ENCODE peak calls at places on chromosomes 16 and 17, in six cellular contexts. I is psoas muscle, J is cardiac muscle cell, T is brain microvascular endothelial cell, Y is astrocyte of the spinal cord, B is MM.1S. V is an unnamed sample.

GRCh38 chr17:81831957-81832607 is 1.0 kb downstream of the MCRIP1 start:
- DNase-seq in I (peak), J (no peak), T (peak), Y (peak), B (no peak), V (peak)

GRCh38 chr16:16938980-16939379 is 531.8 kb downstream of the XYLT1 start:
- DNase-seq in I (no peak), J (no peak), T (no peak), Y (no peak), B (no peak), V (no peak)

GRCh38 chr16:3183445-3184139 is 4.4 kb upstream of the OR1F1 start:
- DNase-seq in I (no peak), J (no peak), T (no peak), Y (no peak), B (no peak), V (no peak)

GRCh38 chr17:45225964-45226530 is 4.4 kb downstream of the FMNL1 start:
- DNase-seq in I (peak), J (no peak), T (no peak), Y (no peak), B (peak), V (peak)

GRCh38 chr17:35046740-35047283 is 16.7 kb downstream of the RFFL start:
- DNase-seq in I (no peak), J (peak), T (peak), Y (peak), B (peak), V (peak)

GRCh38 chr17:43881176-43881575 is 26.2 kb downstream of the MPP2 start:
- DNase-seq in I (no peak), J (no peak), T (no peak), Y (no peak), B (no peak), V (no peak)

GRCh38 chr16:63385714-63386113 is 1349.5 kb upstream of the CDH8 start:
- DNase-seq in I (no peak), J (no peak), T (no peak), Y (no peak), B (peak), V (no peak)

GRCh38 chr17:77163001-77163400 is 22.2 kb downstream of the SEC14L1 start:
- DNase-seq in I (no peak), J (peak), T (no peak), Y (peak), B (peak), V (no peak)

GRCh38 chr16:24624102-24624501 is 84.7 kb downstream of the RBBP6 start:
- DNase-seq in I (no peak), J (no peak), T (no peak), Y (no peak), B (no peak), V (no peak)

GRCh38 chr17:7078711-7079110 is 1.3 kb downstream of the CLEC10A start:
- DNase-seq in I (no peak), J (no peak), T (no peak), Y (no peak), B (peak), V (no peak)

GRCh38 chr16:53537591-53537990 is 34.6 kb upstream of the AKTIP start:
- DNase-seq in I (no peak), J (no peak), T (no peak), Y (no peak), B (no peak), V (no peak)

GRCh38 chr17:65855245-65855644 is 293.8 kb upstream of the AXIN2 start:
- DNase-seq in I (no peak), J (peak), T (no peak), Y (peak), B (no peak), V (peak)

GRCh38 chr17:74938194-74938950 is 2.7 kb downstream of the OTOP3 start:
- DNase-seq in I (no peak), J (no peak), T (no peak), Y (no peak), B (no peak), V (no peak)

GRCh38 chr17:80414508-80414802 is 512 bp upstream of the ENDOV start:
- DNase-seq in I (no peak), J (no peak), T (no peak), Y (peak), B (peak), V (peak)

GRCh38 chr17:49337900-49338299 is 24.1 kb downstream of the ZNF652 start:
- DNase-seq in I (no peak), J (peak), T (peak), Y (peak), B (no peak), V (no peak)

GRCh38 chr17:44235583-44235936 is 16.1 kb upstream of the UBTF start:
- DNase-seq in I (no peak), J (no peak), T (peak), Y (peak), B (no peak), V (peak)

GRCh38 chr17:1231456-1231855 is 38.8 kb upstream of the BHLHA9 start:
- DNase-seq in I (no peak), J (peak), T (no peak), Y (no peak), B (no peak), V (no peak)

GRCh38 chr17:76446449-76447231 is 6.3 kb downstream of the UBE2O start:
- DNase-seq in I (no peak), J (peak), T (peak), Y (peak), B (no peak), V (peak)

GRCh38 chr16:56113223-56113622 is 78.1 kb upstream of the GNAO1 start:
- DNase-seq in I (no peak), J (no peak), T (no peak), Y (no peak), B (no peak), V (no peak)

GRCh38 chr16:21645261-21645721 is 7.1 kb downstream of the IGSF6 start:
- DNase-seq in I (no peak), J (peak), T (no peak), Y (peak), B (peak), V (no peak)

GRCh38 chr17:65418622-65419021 is 142.8 kb downstream of the AXIN2 start:
- DNase-seq in I (peak), J (no peak), T (no peak), Y (no peak), B (no peak), V (no peak)

GRCh38 chr16:69787883-69788282 is 25.8 kb downstream of the WWP2 start:
- DNase-seq in I (no peak), J (no peak), T (no peak), Y (no peak), B (no peak), V (no peak)

GRCh38 chr16:1531638-1531910 is 1.9 kb upstream of the TMEM204 start:
- DNase-seq in I (no peak), J (no peak), T (no peak), Y (no peak), B (no peak), V (no peak)

GRCh38 chr16:1532771-1533170 is 695 bp upstream of the TMEM204 start:
- DNase-seq in I (no peak), J (no peak), T (no peak), Y (no peak), B (no peak), V (no peak)

GRCh38 chr16:1532081-1532760 is 1.2 kb upstream of the TMEM204 start:
- DNase-seq in I (peak), J (no peak), T (no peak), Y (peak), B (no peak), V (no peak)

GRCh38 chr16:1530349-1530882 is 3.0 kb upstream of the TMEM204 start:
- DNase-seq in I (peak), J (no peak), T (no peak), Y (no peak), B (no peak), V (peak)

GRCh38 chr16:1530883-1531637 is 2.4 kb upstream of the TMEM204 start:
- DNase-seq in I (peak), J (peak), T (no peak), Y (no peak), B (no peak), V (peak)
- H3K4me3 ChIP-seq in I (peak), J (no peak), T (no peak), Y (no peak), B (no peak), V (no peak)

GRCh38 chr16:48864055-48864454 is 254.1 kb upstream of the N4BP1 start:
- DNase-seq in I (no peak), J (no peak), T (no peak), Y (no peak), B (no peak), V (no peak)

GRCh38 chr16:48865511-48865910 is 255.5 kb upstream of the N4BP1 start:
- DNase-seq in I (no peak), J (no peak), T (no peak), Y (no peak), B (no peak), V (no peak)

GRCh38 chr16:48860341-48860740 is 250.4 kb upstream of the N4BP1 start:
- DNase-seq in I (no peak), J (no peak), T (no peak), Y (no peak), B (no peak), V (no peak)

GRCh38 chr16:48862087-48862532 is 252.1 kb upstream of the N4BP1 start:
- DNase-seq in I (no peak), J (no peak), T (no peak), Y (peak), B (no peak), V (peak)
- TF ChIP-seq CTCF in I (no peak), J (no peak), T (no peak), Y (no peak), B (no peak), V (no peak)

GRCh38 chr16:1983053-1983543 is 895 bp upstream of the GFER start:
- DNase-seq in I (no peak), J (no peak), T (no peak), Y (no peak), B (no peak), V (no peak)
- H3K4me3 ChIP-seq in I (peak), J (peak), T (peak), Y (no peak), B (peak), V (no peak)

GRCh38 chr17:72515291-72516065 is 394.7 kb downstream of the SOX9 start:
- DNase-seq in I (no peak), J (peak), T (peak), Y (peak), B (no peak), V (no peak)
- TF ChIP-seq CTCF in I (no peak), J (peak), T (no peak), Y (peak), B (no peak), V (no peak)

GRCh38 chr17:78882546-78883089 is 20.4 kb downstream of the CEP295NL start:
- DNase-seq in I (peak), J (no peak), T (no peak), Y (no peak), B (no peak), V (no peak)
- H3K4me3 ChIP-seq in I (peak), J (no peak), T (no peak), Y (no peak), B (no peak), V (no peak)

GRCh38 chr16:19115148-19116021 is 1.6 kb downstream of the ITPRIPL2 start:
- DNase-seq in I (no peak), J (no peak), T (no peak), Y (no peak), B (no peak), V (no peak)

GRCh38 chr16:19110537-19111391 is 3.0 kb upstream of the ITPRIPL2 start:
- DNase-seq in I (no peak), J (no peak), T (no peak), Y (no peak), B (no peak), V (no peak)

GRCh38 chr16:19114359-19115147 is 789 bp downstream of the ITPRIPL2 start:
- DNase-seq in I (peak), J (peak), T (no peak), Y (peak), B (no peak), V (peak)

GRCh38 chr16:19116711-19117449 is 3.1 kb downstream of the ITPRIPL2 start:
- DNase-seq in I (no peak), J (no peak), T (no peak), Y (no peak), B (no peak), V (peak)

GRCh38 chr16:19113577-19114358 is at the start of gene ITPRIPL2:
- DNase-seq in I (peak), J (peak), T (peak), Y (peak), B (no peak), V (peak)
- TF ChIP-seq CTCF in I (no peak), J (no peak), T (no peak), Y (no peak), B (no peak), V (no peak)

DNA sequence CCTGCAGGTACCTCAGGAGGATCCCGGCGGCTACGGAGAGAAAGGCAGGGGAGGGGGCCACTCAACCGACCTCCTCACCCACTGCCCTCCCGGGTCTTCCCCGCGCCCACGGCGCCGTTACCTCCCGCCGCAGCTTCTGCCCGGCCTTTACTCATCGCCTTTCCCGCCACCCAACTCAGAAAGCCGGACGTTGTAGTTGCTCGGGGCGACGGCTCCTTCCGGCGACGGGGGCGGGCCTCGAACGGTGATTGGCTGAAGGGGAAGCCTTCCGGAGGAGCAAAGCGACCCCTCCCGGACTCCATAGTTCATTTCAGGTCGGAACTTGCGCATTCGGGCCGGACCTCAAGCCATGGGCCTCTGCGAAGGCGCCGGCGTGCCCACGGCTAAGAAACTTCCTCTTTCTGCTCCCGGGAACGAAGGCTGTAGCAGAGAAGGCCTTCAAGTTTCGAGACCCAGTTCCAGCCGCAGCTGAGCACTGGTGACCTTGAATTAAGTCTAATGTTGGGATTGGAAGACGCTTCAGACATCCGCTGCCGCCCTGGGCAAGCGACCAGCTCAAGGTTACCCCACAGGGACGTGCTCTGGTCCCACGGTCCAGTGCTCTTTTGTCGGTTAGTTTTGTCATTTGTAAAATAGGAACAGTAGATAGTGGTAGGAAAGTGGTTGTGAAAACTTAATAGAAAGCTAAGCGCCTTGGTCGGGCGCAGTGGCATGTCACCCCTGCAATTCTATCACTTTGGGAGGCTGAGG is at the start of gene PSMC3IP:
- DNase-seq in I (peak), J (peak), T (peak), Y (peak), B (peak), V (peak)
- H3K4me3 ChIP-seq in I (peak), J (peak), T (peak), Y (peak), B (peak), V (peak)

GRCh38 chr16:27363246-27363632 is 38.7 kb upstream of the IL21R start:
- DNase-seq in I (no peak), J (no peak), T (no peak), Y (no peak), B (no peak), V (no peak)
- TF ChIP-seq CTCF in I (no peak), J (no peak), T (peak), Y (peak), B (no peak), V (no peak)